ENCODE peak calls at places on chromosomes 6 and 20, in nine cellular contexts. Q, K, S, Z, C, N, E, Y and F are unnamed samples.

GRCh38 chr6:30679765-30680535 is 6.5 kb downstream of the PPP1R18 start:
- DNase-seq in Z (peak; percentile 22), E (no peak), Q (peak; percentile 75), K (no peak), S (peak; percentile 17), Y (no peak), N (no peak), C (no peak), F (no peak)

GRCh38 chr20:10573273-10573950 is 100.4 kb downstream of the JAG1 start:
- DNase-seq in Z (no peak), Y (peak; percentile 82), C (no peak), N (no peak), E (no peak), Q (no peak), K (no peak), S (no peak), F (no peak)

GRCh38 chr20:10329387-10330005 is 104.5 kb downstream of the MKKS start:
- DNase-seq in Z (no peak), E (no peak), S (no peak), Q (no peak), N (no peak), K (no peak), Y (no peak), C (no peak), F (no peak)

GRCh38 chr6:42041131-42042055 is 8.9 kb upstream of the TAF8 start:
- DNase-seq in K (no peak), N (no peak), S (no peak), Y (no peak), Q (peak; percentile 21), Z (no peak), C (no peak), E (no peak), F (no peak)

GRCh38 chr6:141618180-141618581 is 514.5 kb upstream of the GJE1 start:
- DNase-seq in Q (no peak), N (no peak), K (no peak), C (no peak), S (peak; percentile 38), Y (no peak), E (no peak), Z (peak; percentile 52), F (no peak)

GRCh38 chr20:26209171-26209941 is 512.7 kb upstream of the ZNF337 start:
- DNase-seq in K (no peak), Q (peak; percentile 61), N (no peak), Z (peak; percentile 48), E (no peak), Y (no peak), C (no peak), S (peak; percentile 38), F (no peak)

GRCh38 chr6:4004249-4004648 is 74.7 kb downstream of the FAM217A start:
- DNase-seq in E (no peak), Y (no peak), Q (no peak), C (no peak), Z (no peak), N (no peak), S (no peak), K (no peak), F (no peak)

GRCh38 chr6:35728663-35729348 is 8.0 kb upstream of the ARMC12 start:
- DNase-seq in Y (no peak), Q (no peak), S (peak; percentile 84), K (peak; percentile 41), Z (peak; percentile 76), E (no peak), N (peak; percentile 20), C (peak; percentile 70), F (peak; percentile 92)

GRCh38 chr20:20405619-20406018 is 37.7 kb downstream of the INSM1 start:
- DNase-seq in K (no peak), Y (no peak), N (no peak), E (no peak), Z (no peak), Q (no peak), S (no peak), C (no peak), F (no peak)

GRCh38 chr6:128601060-128601459 is 80.7 kb upstream of the PTPRK start:
- DNase-seq in Y (peak; percentile 26), N (no peak), Q (no peak), K (peak; percentile 41), Z (no peak), C (no peak), S (no peak), E (no peak), F (peak; percentile 39)

GRCh38 chr6:148294059-148294458 is 48.6 kb upstream of the SASH1 start:
- DNase-seq in Q (no peak), C (no peak), Y (no peak), E (no peak), K (no peak), Z (no peak), N (no peak), S (no peak), F (no peak)

GRCh38 chr6:93964296-93964695 is 544.9 kb upstream of the EPHA7 start:
- DNase-seq in K (no peak), Q (no peak), N (no peak), S (no peak), Y (no peak), C (no peak), Z (no peak), E (no peak), F (no peak)

GRCh38 chr6:150783818-150784217 is 81.7 kb upstream of the MTHFD1L start:
- DNase-seq in N (no peak), Q (no peak), K (no peak), Y (no peak), Z (no peak), E (no peak), S (no peak), C (no peak), F (no peak)

GRCh38 chr6:141153563-141153962 is 979.2 kb upstream of the GJE1 start:
- DNase-seq in C (no peak), Z (no peak), S (no peak), Y (no peak), K (no peak), N (no peak), E (no peak), Q (peak; percentile 31), F (no peak)

GRCh38 chr20:61442075-61442670 is 190.1 kb downstream of the CDH4 start:
- DNase-seq in Y (no peak), S (no peak), Q (no peak), N (no peak), K (no peak), Z (no peak), E (no peak), C (no peak), F (no peak)

GRCh38 chr20:61443541-61444126 is 191.6 kb downstream of the CDH4 start:
- DNase-seq in Z (no peak), N (no peak), K (no peak), S (no peak), E (no peak), C (no peak), Y (no peak), Q (no peak), F (no peak)

GRCh38 chr20:61440548-61441055 is 188.5 kb downstream of the CDH4 start:
- DNase-seq in Y (no peak), N (no peak), E (no peak), Q (peak; percentile 65), K (no peak), S (no peak), C (no peak), Z (no peak), F (no peak)

GRCh38 chr20:61442718-61443117 is 190.7 kb downstream of the CDH4 start:
- DNase-seq in Q (no peak), Y (no peak), Z (no peak), C (no peak), N (no peak), S (no peak), E (no peak), K (no peak), F (no peak)

GRCh38 chr20:61441537-61441936 is 189.5 kb downstream of the CDH4 start:
- DNase-seq in Q (no peak), Z (no peak), E (no peak), Y (no peak), C (no peak), S (no peak), K (no peak), N (no peak), F (no peak)
- H3K4me1 ChIP-seq in Q (peaks cover 83% of the 10 kb centered on the region), Z (no peaks in the 10 kb centered on the region), E (peaks cover 5% of the 10 kb centered on the region), Y (no peaks in the 10 kb centered on the region), C (no peaks in the 10 kb centered on the region), S (no peaks in the 10 kb centered on the region), K (no peaks in the 10 kb centered on the region), N (no peaks in the 10 kb centered on the region), F (no peaks in the 10 kb centered on the region)

DNA sequence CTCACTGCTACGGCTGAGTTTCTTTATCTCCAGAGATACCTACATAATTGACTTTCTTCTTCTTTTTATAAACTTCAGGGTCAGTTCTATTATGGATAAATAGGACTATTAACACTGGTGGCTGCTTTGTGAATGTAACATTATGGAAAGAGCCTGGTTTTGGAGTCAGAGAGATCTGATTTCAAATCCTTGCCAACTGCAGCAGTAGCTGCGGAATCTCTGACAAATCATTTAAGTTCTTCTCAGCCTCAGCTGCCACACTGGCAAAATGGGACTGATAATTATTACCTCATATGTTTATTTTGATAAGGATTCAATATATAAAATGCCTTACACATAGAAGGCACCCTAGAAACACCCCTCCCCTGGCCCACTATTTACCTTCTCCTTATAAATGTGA is 160.5 kb downstream of the BACH2 start:
- DNase-seq in Y (no peak), Q (no peak), N (no peak), E (no peak), C (no peak), Z (no peak), S (no peak), K (no peak), F (no peak)
- H3K4me1 ChIP-seq in Y (no peaks in the 10 kb centered on the region), Q (no peaks in the 10 kb centered on the region), N (peaks cover 44% of the 10 kb centered on the region), E (no peaks in the 10 kb centered on the region), C (no peaks in the 10 kb centered on the region), Z (no peaks in the 10 kb centered on the region), S (no peaks in the 10 kb centered on the region), K (no peaks in the 10 kb centered on the region), F (no peaks in the 10 kb centered on the region)

GRCh38 chr20:1847780-1848179 is 47.4 kb upstream of the SIRPA start:
- DNase-seq in Y (no peak), Q (no peak), E (no peak), Z (no peak), N (no peak), C (no peak), K (no peak), S (no peak), F (no peak)
- H3K4me1 ChIP-seq in Y (no peaks in the 10 kb centered on the region), Q (peaks cover 8% of the 10 kb centered on the region), E (no peaks in the 10 kb centered on the region), Z (no peaks in the 10 kb centered on the region), N (no peaks in the 10 kb centered on the region), C (no peaks in the 10 kb centered on the region), K (peaks cover 24% of the 10 kb centered on the region), S (no peaks in the 10 kb centered on the region), F (no peaks in the 10 kb centered on the region)

DNA sequence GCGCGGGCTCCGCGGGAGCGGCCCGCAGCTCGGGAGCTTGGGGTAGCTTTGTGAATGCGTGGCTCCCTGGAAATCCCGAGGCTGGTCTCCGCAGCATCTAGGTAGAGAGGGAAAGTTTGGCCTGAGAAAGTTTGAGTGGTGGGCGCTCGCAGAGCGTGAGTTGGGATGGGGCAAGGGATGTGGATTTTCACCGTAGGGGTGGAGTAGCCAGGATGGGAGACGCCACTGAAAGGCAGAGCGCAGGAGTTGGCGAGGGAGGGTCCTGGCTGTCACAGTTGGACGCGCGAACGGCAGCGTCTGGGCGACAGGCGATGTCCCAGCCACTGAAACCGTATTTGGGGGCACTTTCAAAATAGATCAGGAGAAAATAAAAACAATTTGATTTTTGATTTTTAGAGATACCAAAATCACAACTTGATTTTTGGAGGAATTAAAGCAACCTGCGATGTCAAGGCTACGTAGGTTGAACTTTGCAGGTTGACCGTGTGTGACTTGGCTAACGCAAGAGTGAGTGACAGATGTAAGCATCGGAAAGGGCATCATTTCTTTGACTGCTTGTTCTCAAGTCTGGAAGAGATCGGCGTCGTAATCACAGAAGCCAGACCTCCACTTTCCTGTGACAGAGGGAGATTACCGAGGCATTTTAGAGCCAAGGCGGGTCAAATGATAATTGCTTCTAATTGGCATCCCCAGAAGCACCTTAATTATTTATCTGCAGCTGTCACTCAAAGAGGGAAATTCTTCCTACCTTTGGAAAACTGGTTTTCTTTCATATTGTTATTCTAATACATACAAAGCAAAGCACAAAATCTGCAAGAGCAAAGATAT is 646 bp downstream of the HEY2 start:
- DNase-seq in E (no peak), Y (no peak), Z (no peak), N (no peak), C (no peak), S (no peak), Q (peak; percentile 53), K (no peak), F (peak; percentile 13)
- H3K4me1 ChIP-seq in E (peaks cover 23% of the 10 kb centered on the region), Y (peaks cover 26% of the 10 kb centered on the region), Z (no peaks in the 10 kb centered on the region), N (peaks cover 26% of the 10 kb centered on the region), C (no peaks in the 10 kb centered on the region), S (peaks cover 24% of the 10 kb centered on the region), Q (peaks cover 30% of the 10 kb centered on the region), K (peaks cover 44% of the 10 kb centered on the region), F (peaks cover 4% of the 10 kb centered on the region)